ENCODE peak calls at places on chromosomes 6 and 20, in five cellular contexts. T is fibroblast of pulmonary artery, P is neural progenitor cell, F is mucosa of descending colon, Q is upper lobe of right lung. C is an unnamed sample.

GRCh38 chr6:44224154-44224977 is 971 bp downstream of the SLC29A1 start:
- DNase-seq in Q (no peak), T (no peak), F (no peak), P (no peak), C (no peak)

GRCh38 chr6:2725364-2725988 is 25.2 kb downstream of the MYLK4 start:
- DNase-seq in P (no peak), F (no peak), Q (no peak), T (no peak), C (no peak)

GRCh38 chr6:30169658-30170614 is 6.6 kb downstream of the TRIM15 start:
- DNase-seq in P (peak; percentile 57), F (peak; percentile 54), Q (no peak), T (peak; percentile 78), C (no peak)

GRCh38 chr6:117227245-117227962 is 38.0 kb upstream of the VGLL2 start:
- DNase-seq in Q (no peak), P (no peak), F (no peak), T (no peak), C (no peak)

GRCh38 chr20:32560989-32561830 is 23.9 kb downstream of the NOL4L start:
- DNase-seq in P (peak; percentile 83), F (no peak), Q (no peak), T (no peak), C (no peak)

GRCh38 chr6:169141706-169142705 is 111.6 kb downstream of the THBS2 start:
- DNase-seq in P (no peak), T (peak; percentile 34), Q (no peak), F (peak; percentile 40), C (no peak)

GRCh38 chr6:137823826-137824501 is 43.1 kb upstream of the TNFAIP3 start:
- DNase-seq in P (peak; percentile 7), T (peak; percentile 96), Q (no peak), F (peak; percentile 41), C (no peak)

GRCh38 chr6:56954389-56955170 is at the start of gene BEND6:
- DNase-seq in T (peak; percentile 86), Q (peak; percentile 64), P (peak; percentile 86), F (peak; percentile 18), C (peak; percentile 66)

GRCh38 chr6:71608646-71609045 is 277.7 kb upstream of the RIMS1 start:
- DNase-seq in P (no peak), F (no peak), T (no peak), Q (no peak), C (no peak)

GRCh38 chr6:154786144-154786868 is 53.1 kb downstream of the SCAF8 start:
- DNase-seq in Q (no peak), T (no peak), P (no peak), F (no peak), C (no peak)

GRCh38 chr20:58705525-58705924 is 12.9 kb downstream of the NPEPL1 start:
- DNase-seq in P (no peak), T (no peak), Q (no peak), F (no peak), C (peak; percentile 34)

GRCh38 chr6:14165091-14165490 is 47.5 kb downstream of the CD83 start:
- DNase-seq in F (no peak), P (no peak), Q (no peak), T (peak; percentile 76), C (no peak)

GRCh38 chr6:67639161-67639560 is 995.9 kb upstream of the ADGRB3 start:
- DNase-seq in T (peak; percentile 74), P (no peak), Q (no peak), F (no peak), C (no peak)

GRCh38 chr6:158160932-158161539 is 7.0 kb downstream of the SERAC1 start:
- DNase-seq in P (no peak), Q (no peak), T (peak; percentile 56), F (no peak), C (no peak)
- TF ChIP-seq CTCF in P (no peak), Q (no peak), T (no peak), F (no peak), C (no peak)

GRCh38 chr20:62307226-62308101 is 4.7 kb downstream of the ADRM1 start:
- DNase-seq in Q (no peak), P (no peak), T (no peak), F (no peak), C (no peak)
- TF ChIP-seq CTCF in Q (no peak), P (no peak), T (no peak), F (no peak), C (no peak)

GRCh38 chr20:36745234-36745926 is 510 bp downstream of the NDRG3 start:
- DNase-seq in Q (no peak), T (no peak), P (peak; percentile 26), F (peak; percentile 40), C (no peak)
- TF ChIP-seq CTCF in Q (no peak), T (no peak), P (no peak), F (no peak), C (no peak)

GRCh38 chr6:867378-867777 is 174.4 kb upstream of the EXOC2 start:
- DNase-seq in T (no peak), Q (no peak), F (no peak), P (no peak), C (no peak)
- TF ChIP-seq CTCF in T (no peak), Q (no peak), F (no peak), P (no peak), C (no peak)